ENCODE peak calls at places on chromosome 11, in ten cellular contexts. P is C1 segment of cervical spinal cord; W is ELR; F is activated T-cell treated with anti-CD3 and anti-CD28 coated beads, Interleukin-2, amount 50 U/mL, for 4 hours; X is endothelial cell of umbilical vein; Q is stimulated activated CD4-positive, alpha-beta T cell treated with anti-CD3 and anti-CD28 coated beads, Interleukin-12 subunit alpha, Interleukin-12 subunit beta, amount 100 ng/mL, for 4 hours; D is brain microvascular endothelial cell; V is activated T-helper 1 cell treated with Interleukin-2 at 50 U/mL for 16 hours; J is substantia nigra; G is GM12891. C is an unnamed sample.

GRCh38 chr11:130806746-130807145 is 109.5 kb downstream of the SNX19 start:
- DNase-seq in P (no peak), W (no peak), F (no peak), X (no peak), Q (no peak), D (no peak), V (no peak), J (no peak), G (no peak), C (no peak)

GRCh38 chr11:93198221-93198650 is 445 bp upstream of the SLC36A4 start:
- DNase-seq in P (no peak), W (peak; percentile 34), F (no peak), X (peak; percentile 69), Q (no peak), D (peak; percentile 7), V (no peak), J (no peak), G (no peak), C (peak; percentile 34)

GRCh38 chr11:95915051-95915450 is 8.9 kb downstream of the MTMR2 start:
- DNase-seq in P (no peak), W (no peak), F (no peak), X (no peak), Q (no peak), D (peak; percentile 67), V (no peak), J (no peak), G (no peak), C (no peak)

GRCh38 chr11:46246514-46246913 is 30.9 kb upstream of the CREB3L1 start:
- DNase-seq in P (no peak), W (no peak), F (no peak), X (no peak), Q (no peak), D (no peak), V (no peak), J (no peak), G (no peak), C (peak; percentile 61)

GRCh38 chr11:57647960-57648776 is 1.5 kb downstream of the YPEL4 start:
- DNase-seq in P (no peak), W (peak; percentile 35), F (no peak), X (no peak), Q (no peak), D (no peak), V (no peak), J (no peak), G (no peak), C (no peak)

GRCh38 chr11:2679011-2679676 is 20.6 kb downstream of the KCNQ1OT1 start:
- DNase-seq in P (no peak), W (no peak), F (no peak), X (no peak), Q (no peak), D (no peak), V (no peak), J (no peak), G (no peak), C (no peak)

GRCh38 chr11:122360875-122361274 is 244.9 kb upstream of the BLID start:
- DNase-seq in P (no peak), W (peak; percentile 20), F (no peak), X (no peak), Q (no peak), D (no peak), V (no peak), J (no peak), G (no peak), C (no peak)

GRCh38 chr11:58845342-58845741 is 838 bp upstream of the GLYATL2 start:
- DNase-seq in P (no peak), W (no peak), F (no peak), X (no peak), Q (no peak), D (no peak), V (no peak), J (no peak), G (no peak), C (no peak)

GRCh38 chr11:130405428-130405827 is 23.0 kb downstream of the ADAMTS8 start:
- DNase-seq in P (no peak), W (no peak), F (no peak), X (no peak), Q (no peak), D (no peak), V (no peak), J (no peak), G (no peak), C (no peak)

GRCh38 chr11:132852361-132852760 is 679.9 kb downstream of the OPCML start:
- DNase-seq in P (no peak), W (no peak), F (no peak), X (no peak), Q (no peak), D (no peak), V (no peak), J (no peak), G (no peak), C (no peak)

GRCh38 chr11:16125796-16126195 is 230.6 kb downstream of the SOX6 start:
- DNase-seq in P (no peak), W (no peak), F (no peak), X (no peak), Q (no peak), D (no peak), V (no peak), J (no peak), G (no peak), C (no peak)

GRCh38 chr11:46676436-46677158 is 23.8 kb downstream of the ARHGAP1 start:
- DNase-seq in P (peak; percentile 24), W (no peak), F (no peak), X (no peak), Q (no peak), D (no peak), V (no peak), J (no peak), G (no peak), C (no peak)

GRCh38 chr11:105273660-105274280 is 134.2 kb upstream of the CARD18 start:
- DNase-seq in P (no peak), W (no peak), F (no peak), X (no peak), Q (no peak), D (no peak), V (no peak), J (no peak), G (no peak), C (no peak)

GRCh38 chr11:41031571-41032060 is 427.8 kb downstream of the LRRC4C start:
- DNase-seq in P (no peak), W (no peak), F (no peak), X (no peak), Q (no peak), D (no peak), V (no peak), J (no peak), G (no peak), C (no peak)

GRCh38 chr11:131824766-131825165 is 454.4 kb downstream of the NTM start:
- DNase-seq in P (no peak), W (no peak), F (no peak), X (no peak), Q (no peak), D (peak; percentile 15), V (no peak), J (no peak), G (no peak), C (no peak)

GRCh38 chr11:73854680-73855079 is 22.0 kb downstream of the COA4 start:
- DNase-seq in P (no peak), W (peak; percentile 11), F (no peak), X (no peak), Q (no peak), D (no peak), V (no peak), J (no peak), G (no peak), C (peak; percentile 31)

GRCh38 chr11:126310992-126311310 is 7.1 kb downstream of the DCPS start:
- DNase-seq in P (no peak), W (no peak), F (no peak), X (no peak), Q (no peak), D (no peak), V (no peak), J (no peak), G (no peak), C (peak; percentile 9)

GRCh38 chr11:66768818-66769217 is 39.8 kb upstream of the SPTBN2 start:
- DNase-seq in P (no peak), W (no peak), F (no peak), X (no peak), Q (no peak), D (peak; percentile 4), V (no peak), J (no peak), G (no peak), C (no peak)

GRCh38 chr11:134511255-134511654 is 99.2 kb upstream of the B3GAT1 start:
- DNase-seq in P (no peak), W (no peak), F (no peak), X (no peak), Q (no peak), D (no peak), V (no peak), J (no peak), G (no peak), C (no peak)

GRCh38 chr11:2193099-2193886 is 21.7 kb upstream of the TH start:
- DNase-seq in P (no peak), W (no peak), F (no peak), X (no peak), Q (no peak), D (no peak), V (no peak), J (no peak), G (no peak), C (no peak)

GRCh38 chr11:11010624-11011127 is 152.8 kb upstream of the ZBED5 start:
- DNase-seq in P (no peak), W (peak; percentile 15), F (no peak), X (peak; percentile 23), Q (no peak), D (peak; percentile 24), V (no peak), J (no peak), G (no peak), C (peak; percentile 23)

GRCh38 chr11:44811841-44812448 is 85.2 kb downstream of the TSPAN18 start:
- DNase-seq in P (no peak), W (no peak), F (no peak), X (no peak), Q (no peak), D (no peak), V (no peak), J (no peak), G (no peak), C (no peak)

GRCh38 chr11:2940166-2940929 is 11.1 kb upstream of the PHLDA2 start:
- DNase-seq in P (no peak), W (peak; percentile 62), F (no peak), X (no peak), Q (no peak), D (no peak), V (no peak), J (no peak), G (no peak), C (no peak)

GRCh38 chr11:105135873-105136272 is 3.7 kb downstream of the CARD18 start:
- DNase-seq in P (no peak), W (no peak), F (no peak), X (no peak), Q (no peak), D (no peak), V (no peak), J (no peak), G (no peak), C (no peak)

GRCh38 chr11:359181-359714 is 10.1 kb upstream of the B4GALNT4 start:
- DNase-seq in P (no peak), W (peak; percentile 32), F (no peak), X (no peak), Q (no peak), D (no peak), V (no peak), J (no peak), G (no peak), C (no peak)

GRCh38 chr11:5737091-5737490 is 843 bp downstream of the OR56B1 start:
- DNase-seq in P (no peak), W (no peak), F (no peak), X (no peak), Q (no peak), D (peak; percentile 69), V (no peak), J (no peak), G (no peak), C (peak; percentile 77)

GRCh38 chr11:120953230-120953558 is 70.7 kb upstream of the TBCEL start:
- DNase-seq in P (no peak), W (no peak), F (no peak), X (no peak), Q (no peak), D (no peak), V (no peak), J (no peak), G (no peak), C (no peak)

GRCh38 chr11:34263462-34264186 is 94.2 kb downstream of the ABTB2 start:
- DNase-seq in P (peak; percentile 17), W (peak; percentile 75), F (no peak), X (no peak), Q (no peak), D (peak; percentile 19), V (no peak), J (no peak), G (no peak), C (peak; percentile 92)

C was measured in fibroblast of lung.